ENCODE peak calls at places on chromosomes 4 and X, in five cellular contexts. I is hepatocyte; X is aorta; C is adipocyte; M is effector memory CD4-positive, alpha-beta T cell. W is an unnamed sample. For H3K27me3, the result is how much of the 10 kb centered on the place peaks cover.

GRCh38 chr4:123699823-123700822 is 303.5 kb downstream of the SPRY1 start:
- DNase-seq in M (no peak), C (peak), I (peak), X (no peak), W (peak)

GRCh38 chr4:3328814-3329663 is 36.2 kb downstream of the RGS12 start:
- DNase-seq in I (no peak), C (no peak), M (no peak), X (peak), W (no peak)

GRCh38 chr4:101271516-101271915 is 75.8 kb downstream of the PPP3CA start:
- DNase-seq in C (no peak), X (no peak), I (no peak), M (no peak), W (no peak)

GRCh38 chr4:53816561-53816960 is 225.3 kb upstream of the LNX1 start:
- DNase-seq in C (peak), X (no peak), M (no peak), I (no peak), W (no peak)

GRCh38 chr4:2786152-2786671 is 6.7 kb upstream of the SH3BP2 start:
- DNase-seq in X (no peak), M (peak), I (no peak), C (no peak), W (no peak)

GRCh38 chrX:19535481-19535880 is 20.2 kb upstream of the MAP3K15 start:
- DNase-seq in M (no peak), C (peak), I (peak), X (no peak), W (no peak)

GRCh38 chr4:76562851-76563803 is 128.1 kb downstream of the SHROOM3 start:
- DNase-seq in M (no peak), I (peak), C (no peak), X (no peak), W (no peak)

GRCh38 chr4:185839204-185839712 is 27.3 kb upstream of the SORBS2 start:
- DNase-seq in M (no peak), C (peak), I (peak), X (peak), W (peak)

GRCh38 chrX:110421499-110422455 is 63.1 kb downstream of the RTL9 start:
- DNase-seq in I (no peak), M (no peak), X (no peak), C (no peak), W (no peak)

GRCh38 chr4:173217727-173218126 is 49.1 kb downstream of the GALNT7 start:
- DNase-seq in I (no peak), M (no peak), C (peak), X (no peak), W (peak)

GRCh38 chrX:69032601-69033000 is 132.7 kb downstream of the PJA1 start:
- DNase-seq in C (no peak), X (no peak), I (peak), M (no peak), W (no peak)
- H3K27me3 ChIP-seq in C (under half), X (under half), I (under half), M (under half), W (under half)

GRCh38 chrX:6693051-6693450 is 158.1 kb upstream of the VCX3A start:
- DNase-seq in X (no peak), I (no peak), M (no peak), C (no peak), W (no peak)

GRCh38 chrX:6695717-6696116 is 160.8 kb upstream of the VCX3A start:
- DNase-seq in M (no peak), C (no peak), X (no peak), I (no peak), W (no peak)

DNA sequence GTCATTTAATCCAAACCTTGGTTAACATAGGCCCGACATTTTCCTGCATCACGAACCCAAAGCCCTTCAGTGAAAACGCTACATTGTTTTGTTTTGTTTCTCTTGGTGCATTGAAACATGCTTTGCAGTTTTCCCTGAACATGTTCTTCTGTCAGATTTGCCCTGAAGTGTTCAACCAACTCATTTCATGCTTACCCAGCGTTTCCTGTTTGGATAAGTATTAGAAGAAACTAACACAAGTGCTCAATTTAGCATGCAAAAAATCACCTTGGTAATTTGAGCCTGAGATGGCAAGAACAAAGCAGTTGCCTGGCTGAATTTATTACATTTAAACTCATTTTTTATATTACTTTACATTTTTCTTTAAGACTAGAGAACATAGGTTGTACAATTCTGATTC is 160.1 kb upstream of the VCX3A start:
- DNase-seq in X (no peak), C (no peak), I (no peak), M (no peak), W (no peak)
- H3K27me3 ChIP-seq in X (under half), C (under half), I (under half), M (under half), W (under half)

GRCh38 chr4:1171306-1172227 is 816 bp downstream of the SPON2 start:
- DNase-seq in C (no peak), I (no peak), X (no peak), M (peak), W (no peak)
- H3K27me3 ChIP-seq in C (under half), I (under half), X (under half), M (under half), W (under half)

DNA sequence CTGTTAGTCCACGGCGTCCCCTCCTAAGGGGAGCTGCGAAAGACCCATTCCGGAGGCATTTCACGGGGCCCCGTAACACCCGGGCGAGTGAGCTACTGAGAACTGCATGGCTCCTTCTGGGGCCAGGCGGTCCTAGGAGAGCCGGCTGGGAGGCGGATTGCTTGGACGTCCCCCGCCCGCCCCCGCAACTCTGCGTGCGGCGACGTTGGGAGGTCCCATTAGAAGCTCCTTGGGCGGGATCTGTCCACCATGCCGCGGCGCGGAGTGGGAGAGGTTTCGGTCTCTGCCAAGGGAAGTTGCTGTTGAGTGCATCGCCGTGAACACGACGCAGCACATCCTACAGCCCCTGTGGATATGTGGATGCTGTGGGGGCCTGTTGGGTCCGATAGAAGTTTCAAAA is 85.4 kb upstream of the IGFBP7 start:
- DNase-seq in C (no peak), M (no peak), X (no peak), I (no peak), W (no peak)
- H3K27me3 ChIP-seq in C (under half), M (under half), X (under half), I (under half), W (under half)

GRCh38 chrX:137427813-137428212 is 138.1 kb upstream of the ZIC3 start:
- DNase-seq in X (no peak), C (peak), M (no peak), I (no peak), W (no peak)
- H3K27me3 ChIP-seq in X (under half), C (under half), M (under half), I (half or more), W (under half)

GRCh38 chr4:41856797-41857196 is 78.4 kb upstream of the TMEM33 start:
- DNase-seq in C (no peak), M (no peak), I (no peak), X (no peak), W (no peak)

GRCh38 chr4:41859106-41859505 is 76.1 kb upstream of the TMEM33 start:
- DNase-seq in X (no peak), M (no peak), I (no peak), C (no peak), W (no peak)

GRCh38 chr4:41853973-41854372 is 81.3 kb upstream of the TMEM33 start:
- DNase-seq in I (no peak), M (no peak), X (no peak), C (no peak), W (no peak)

GRCh38 chr4:41852229-41852628 is 83.0 kb upstream of the TMEM33 start:
- DNase-seq in C (no peak), M (no peak), X (no peak), I (no peak), W (no peak)

GRCh38 chr4:41857225-41857624 is 78.0 kb upstream of the TMEM33 start:
- DNase-seq in C (no peak), X (no peak), M (no peak), I (no peak), W (no peak)
- H3K27me3 ChIP-seq in C (half or more), X (under half), M (under half), I (half or more), W (under half)

DNA sequence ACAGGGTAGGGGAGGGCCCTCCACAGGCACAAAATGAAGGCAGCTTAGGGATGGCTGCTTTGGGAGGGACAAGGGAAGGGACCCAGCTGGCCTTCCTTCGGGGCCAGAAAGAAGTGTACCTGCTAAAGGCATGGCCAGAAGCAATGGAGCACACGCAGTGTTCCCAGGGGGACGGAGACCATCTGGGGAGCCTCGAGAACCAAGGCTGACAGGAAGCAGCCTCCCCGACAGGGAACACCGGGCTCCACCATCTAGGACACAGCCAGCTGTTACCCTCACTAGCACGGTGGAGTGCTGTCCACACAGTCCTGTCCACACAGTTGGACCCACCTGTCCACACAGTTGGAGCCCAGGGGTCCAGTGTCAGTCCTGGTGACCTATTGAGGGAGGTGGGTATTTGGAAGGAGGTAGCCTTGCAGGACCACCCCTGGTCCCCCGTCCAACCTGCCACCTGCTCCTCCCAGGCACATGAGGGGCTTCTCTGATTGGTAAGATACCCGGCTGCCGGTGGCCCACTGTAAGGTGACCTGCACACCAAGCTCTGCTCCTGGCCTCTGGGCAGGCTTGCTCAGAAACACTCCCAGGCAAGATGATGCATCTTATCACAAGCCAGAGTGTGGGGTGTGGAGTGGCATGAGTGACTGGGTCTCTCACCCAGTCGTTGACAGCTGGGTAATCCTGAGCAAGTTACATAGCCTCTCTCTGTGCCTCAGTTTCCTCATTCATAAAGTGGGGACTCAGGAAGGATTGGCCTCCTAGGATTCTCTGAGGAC is 20.5 kb upstream of the AFAP1 start:
- DNase-seq in M (no peak), X (no peak), C (no peak), I (no peak), W (no peak)
- H3K27me3 ChIP-seq in M (under half), X (under half), C (under half), I (under half), W (under half)

GRCh38 chr4:88747351-88747750 is 49.7 kb upstream of the NAP1L5 start:
- DNase-seq in I (no peak), C (no peak), M (no peak), X (no peak), W (no peak)
- H3K27me3 ChIP-seq in I (under half), C (under half), M (under half), X (under half), W (under half)

GRCh38 chr4:20678382-20678781 is 21.9 kb upstream of the PACRGL start:
- DNase-seq in C (no peak), M (no peak), I (no peak), X (no peak), W (no peak)

GRCh38 chr4:20682853-20683252 is 17.4 kb upstream of the PACRGL start:
- DNase-seq in C (no peak), I (no peak), M (no peak), X (no peak), W (no peak)

GRCh38 chr4:20679946-20680345 is 20.3 kb upstream of the PACRGL start:
- DNase-seq in M (no peak), C (no peak), I (no peak), X (no peak), W (no peak)

GRCh38 chr4:20684852-20685763 is 15.2 kb upstream of the PACRGL start:
- DNase-seq in I (peak), M (no peak), X (no peak), C (peak), W (peak)

GRCh38 chr4:20681263-20681662 is 19.0 kb upstream of the PACRGL start:
- DNase-seq in X (no peak), C (no peak), M (no peak), I (no peak), W (no peak)
- H3K27me3 ChIP-seq in X (under half), C (under half), M (under half), I (under half), W (under half)